ENCODE peak calls at places on chromosomes 5 and 9, in four cellular contexts. Q is mesenchymal stem cell, P is Peyer's patch, F is aorta. V is an unnamed sample.

GRCh38 chr5:131209506-131210191 is 38.9 kb downstream of the LYRM7 start:
- DNase-seq in Q (no peak), P (peak; percentile 66), F (no peak), V (no peak)

GRCh38 chr5:64865662-64866061 is 96.9 kb downstream of the CWC27 start:
- DNase-seq in Q (no peak), P (no peak), F (no peak), V (no peak)

GRCh38 chr9:69809304-69809863 is 11.2 kb upstream of the CFAP95 start:
- DNase-seq in Q (peak; percentile 16), P (no peak), F (no peak), V (peak; percentile 34)

GRCh38 chr9:81549500-81550206 is 139.7 kb downstream of the TLE1 start:
- DNase-seq in Q (no peak), P (no peak), F (no peak), V (no peak)

GRCh38 chr9:70672136-70672535 is 257.7 kb upstream of the KLF9 start:
- DNase-seq in Q (no peak), P (no peak), F (no peak), V (no peak)

GRCh38 chr5:39395521-39395920 is 29.3 kb downstream of the DAB2 start:
- DNase-seq in Q (peak; percentile 18), P (no peak), F (no peak), V (peak; percentile 73)

GRCh38 chr5:146965781-146966659 is 87.5 kb upstream of the PPP2R2B start:
- DNase-seq in Q (peak; percentile 82), P (peak; percentile 23), F (no peak), V (peak; percentile 74)

GRCh38 chr9:10251490-10251889 is 361.3 kb downstream of the PTPRD start:
- DNase-seq in Q (peak; percentile 55), P (no peak), F (no peak), V (peak; percentile 91)

GRCh38 chr5:60687927-60688720 is 11.8 kb downstream of the DEPDC1B start:
- DNase-seq in Q (peak; percentile 86), P (no peak), F (no peak), V (peak; percentile 80)

GRCh38 chr9:137280478-137281344 is 3.2 kb downstream of the TOR4A start:
- DNase-seq in Q (peak; percentile 54), P (no peak), F (peak; percentile 75), V (peak; percentile 35)

GRCh38 chr9:35791321-35791921 is at the start of gene NPR2:
- DNase-seq in Q (peak; percentile 43), P (no peak), F (peak; percentile 81), V (peak; percentile 10)

GRCh38 chr5:40441733-40442132 is 238.0 kb upstream of the PTGER4 start:
- DNase-seq in Q (no peak), P (peak; percentile 29), F (no peak), V (peak; percentile 8)

GRCh38 chr5:109688999-109689739 is 558 bp upstream of the MAN2A1 start:
- DNase-seq in Q (peak; percentile 91), P (peak; percentile 83), F (peak; percentile 94), V (peak; percentile 92)

GRCh38 chr5:109688647-109688998 is 1.1 kb upstream of the MAN2A1 start:
- DNase-seq in Q (no peak), P (no peak), F (no peak), V (peak; percentile 42)

GRCh38 chr5:109689740-109690455 is at the start of gene MAN2A1:
- DNase-seq in Q (peak; percentile 81), P (peak; percentile 80), F (peak; percentile 93), V (peak; percentile 86)

GRCh38 chr5:109682383-109682782 is 7.3 kb upstream of the MAN2A1 start:
- DNase-seq in Q (peak; percentile 61), P (no peak), F (no peak), V (peak; percentile 36)

GRCh38 chr5:109685916-109686315 is 3.8 kb upstream of the MAN2A1 start:
- DNase-seq in Q (no peak), P (no peak), F (no peak), V (no peak)
- H3K4me3 ChIP-seq in Q (no peak overlapping the region), P (no peak overlapping the region), F (no peak overlapping the region), V (no peak overlapping the region)

GRCh38 chr5:10304932-10305331 is 2.8 kb downstream of the CMBL start:
- DNase-seq in Q (no peak), P (no peak), F (no peak), V (no peak)

GRCh38 chr5:10307206-10308148 is at the start of gene CMBL:
- DNase-seq in Q (peak; percentile 66), P (no peak), F (peak; percentile 85), V (peak; percentile 82)

GRCh38 chr5:10306806-10307205 is 896 bp downstream of the CMBL start:
- DNase-seq in Q (no peak), P (no peak), F (no peak), V (no peak)

GRCh38 chr5:10303699-10304170 is 4.0 kb downstream of the CMBL start:
- DNase-seq in Q (no peak), P (no peak), F (no peak), V (no peak)

GRCh38 chr5:10306114-10306513 is 1.6 kb downstream of the CMBL start:
- DNase-seq in Q (no peak), P (no peak), F (no peak), V (no peak)
- H3K4me3 ChIP-seq in Q (peak overlapping the region; percentile 82), P (peak overlapping the region; percentile 64), F (no peak overlapping the region), V (no peak overlapping the region)

GRCh38 chr9:95462419-95463121 is 54.2 kb downstream of the PTCH1 start:
- DNase-seq in Q (peak; percentile 95), P (peak; percentile 71), F (no peak), V (peak; percentile 52)
- H3K4me3 ChIP-seq in Q (peak overlapping the region; percentile 74), P (peak overlapping the region; percentile 30), F (no peak overlapping the region), V (peak overlapping the region; percentile 16)

DNA sequence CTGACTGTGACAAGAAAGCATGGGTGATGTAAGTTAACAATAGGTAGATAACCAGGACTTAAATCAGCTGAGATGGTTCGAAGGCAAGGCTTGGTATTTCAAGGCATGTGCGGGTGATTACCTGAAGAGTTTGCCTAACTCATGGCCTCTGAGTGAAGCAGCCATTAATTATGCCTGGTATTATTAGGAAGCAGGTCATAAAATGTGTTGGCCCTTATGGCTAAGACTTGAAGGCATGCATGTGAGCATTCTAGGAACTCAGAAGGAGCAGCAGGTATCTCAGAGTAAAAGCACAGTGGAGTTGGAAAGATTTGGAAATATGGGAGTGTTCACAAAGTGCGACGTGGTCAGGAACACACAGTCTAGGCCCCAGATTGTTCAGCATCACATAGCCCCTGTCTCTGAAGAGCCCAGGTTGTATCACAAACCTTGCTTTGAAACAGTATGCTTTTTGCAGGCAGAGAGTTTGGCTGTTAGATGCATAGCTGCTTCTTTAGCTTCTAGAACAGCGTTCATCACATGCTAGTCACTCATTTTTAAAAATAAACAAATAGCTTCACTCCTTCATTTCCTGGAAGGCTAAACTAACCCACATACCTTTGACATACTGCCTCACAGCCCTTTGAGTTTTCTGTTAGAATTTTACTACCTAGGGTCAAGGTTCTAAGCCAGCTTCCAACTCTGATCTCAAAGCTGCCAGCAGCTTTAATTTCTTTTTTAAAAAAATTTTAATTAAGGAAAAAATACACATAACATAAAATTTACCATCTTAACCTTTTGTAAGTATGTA is 2.1 kb downstream of the HEXB start:
- DNase-seq in Q (peak; percentile 34), P (no peak), F (no peak), V (no peak)
- H3K4me3 ChIP-seq in Q (peak overlapping the region; percentile 95), P (peak overlapping the region; percentile 75), F (no peak overlapping the region), V (no peak overlapping the region)

GRCh38 chr5:179768326-179769085 is 25.3 kb upstream of the LTC4S start:
- DNase-seq in Q (no peak), P (no peak), F (no peak), V (peak; percentile 21)

GRCh38 chr5:179766726-179767455 is 26.9 kb upstream of the LTC4S start:
- DNase-seq in Q (no peak), P (no peak), F (no peak), V (no peak)

GRCh38 chr5:179765400-179765799 is 28.4 kb upstream of the LTC4S start:
- DNase-seq in Q (peak; percentile 97), P (no peak), F (peak; percentile 82), V (peak; percentile 83)

GRCh38 chr5:179763215-179763945 is 30.4 kb upstream of the LTC4S start:
- DNase-seq in Q (peak; percentile 86), P (peak; percentile 66), F (peak; percentile 73), V (peak; percentile 83)

GRCh38 chr5:179766021-179766725 is 27.6 kb upstream of the LTC4S start:
- DNase-seq in Q (peak; percentile 83), P (no peak), F (peak; percentile 67), V (no peak)
- H3K4me3 ChIP-seq in Q (peak overlapping the region; percentile 52), P (no peak overlapping the region), F (no peak overlapping the region), V (no peak overlapping the region)

GRCh38 chr9:131396626-131397025 is 2.7 kb downstream of the PRRC2B start:
- DNase-seq in Q (no peak), P (no peak), F (no peak), V (no peak)
- H3K4me3 ChIP-seq in Q (peak overlapping the region; percentile 48), P (peak overlapping the region; percentile 29), F (no peak overlapping the region), V (peak overlapping the region; percentile 36)

GRCh38 chr5:116115163-116115562 is 30.3 kb downstream of the COMMD10 start:
- DNase-seq in Q (no peak), P (no peak), F (no peak), V (no peak)
- H3K4me3 ChIP-seq in Q (no peak overlapping the region), P (no peak overlapping the region), F (no peak overlapping the region), V (no peak overlapping the region)

V was measured in epithelial cell of esophagus.